ENCODE peak calls at places on chromosomes 16 and 17, in seven cellular contexts. X is heart left ventricle, K is astrocyte, S is HCT116, T is psoas muscle, O is suprapubic skin, H is left lung. R is an unnamed sample.
A peak's percentile ranks its signal among the peaks of the same experiment; 100 is the strongest.

GRCh38 chr16:23216658-23217246 is 34.2 kb downstream of the SCNN1G start:
- DNase-seq in X (no peak), K (no peak), S (no peak), T (no peak), O (no peak), H (no peak), R (no peak)

GRCh38 chr16:6884002-6884401 is 448.6 kb upstream of the RBFOX1 start:
- DNase-seq in X (no peak), K (no peak), S (no peak), T (no peak), O (no peak), H (no peak), R (no peak)

GRCh38 chr17:49583889-49584288 is 8.2 kb downstream of the NXPH3 start:
- DNase-seq in X (no peak), K (no peak), S (no peak), T (no peak), O (no peak), H (no peak), R (no peak)

GRCh38 chr17:82269138-82269881 is 4.2 kb downstream of the CSNK1D start:
- DNase-seq in X (no peak), K (no peak), S (no peak), T (no peak), O (no peak), H (no peak), R (no peak)

GRCh38 chr16:58249388-58249779 is 45.4 kb downstream of the PRSS54 start:
- DNase-seq in X (no peak), K (no peak), S (no peak), T (no peak), O (no peak), H (no peak), R (no peak)

GRCh38 chr16:55324491-55325447 is 766 bp downstream of the IRX6 start:
- DNase-seq in X (peak; percentile 57), K (no peak), S (no peak), T (no peak), O (peak; percentile 76), H (no peak), R (peak; percentile 30)

GRCh38 chr16:85220125-85220839 is 108.0 kb upstream of the CIBAR2 start:
- DNase-seq in X (peak; percentile 82), K (peak; percentile 79), S (no peak), T (peak; percentile 84), O (no peak), H (peak; percentile 67), R (peak; percentile 85)

GRCh38 chr16:23974223-23974622 is 138.4 kb downstream of the PRKCB start:
- DNase-seq in X (no peak), K (no peak), S (no peak), T (no peak), O (no peak), H (no peak), R (no peak)

GRCh38 chr16:70772493-70772892 is 28.5 kb downstream of the VAC14 start:
- DNase-seq in X (no peak), K (peak; percentile 35), S (no peak), T (no peak), O (no peak), H (no peak), R (no peak)

GRCh38 chr16:70769131-70769530 is 31.8 kb downstream of the VAC14 start:
- DNase-seq in X (no peak), K (no peak), S (no peak), T (no peak), O (no peak), H (no peak), R (no peak)

GRCh38 chr16:70769761-70770160 is 31.2 kb downstream of the VAC14 start:
- DNase-seq in X (no peak), K (no peak), S (no peak), T (no peak), O (no peak), H (no peak), R (no peak)

GRCh38 chr16:70770968-70771552 is 29.9 kb downstream of the VAC14 start:
- DNase-seq in X (peak; percentile 35), K (no peak), S (peak; percentile 32), T (peak; percentile 67), O (no peak), H (no peak), R (peak; percentile 49)

DNA sequence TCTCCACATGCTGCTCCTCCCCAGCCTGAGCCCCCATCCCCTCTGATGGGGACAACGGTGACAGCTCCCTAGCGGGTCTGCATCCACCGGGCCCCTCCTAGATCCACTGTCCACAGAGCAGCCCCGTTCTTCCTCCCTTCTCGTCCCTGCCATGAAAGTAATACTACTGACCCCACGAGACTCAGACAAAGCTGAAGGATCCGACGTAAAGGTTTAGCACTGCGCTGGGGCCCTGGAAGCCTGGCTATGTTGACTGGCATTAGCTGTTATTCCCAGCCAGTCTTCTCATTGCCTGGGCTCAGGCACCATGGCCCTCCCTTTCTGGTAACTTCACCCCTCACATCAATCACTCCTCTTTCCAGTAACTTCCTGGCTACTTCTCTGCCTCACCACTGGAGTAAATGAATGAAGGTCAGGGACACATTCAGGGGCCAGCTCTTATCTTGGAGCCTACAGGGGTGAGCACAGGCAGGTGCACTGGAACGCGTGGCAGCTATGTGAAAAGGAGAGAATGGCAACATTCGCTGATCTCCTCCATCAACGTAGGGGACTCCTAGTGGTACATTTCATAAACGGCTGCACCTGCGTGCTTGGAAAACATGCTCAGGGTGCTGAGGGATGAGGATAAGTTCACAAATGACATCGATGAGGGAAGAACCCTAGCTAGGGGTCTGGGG is 30.5 kb downstream of the VAC14 start:
- DNase-seq in X (no peak), K (no peak), S (no peak), T (no peak), O (no peak), H (no peak), R (no peak)
- H3K27ac ChIP-seq in X (no peak overlapping the region), K (no peak overlapping the region), S (no peak overlapping the region), T (peak overlapping the region; percentile 23), O (no peak overlapping the region), H (no peak overlapping the region), R (no peak overlapping the region)

GRCh38 chr17:55283256-55283965 is 18.7 kb downstream of the HLF start:
- DNase-seq in X (no peak), K (peak; percentile 30), S (no peak), T (no peak), O (no peak), H (no peak), R (no peak)

GRCh38 chr17:55286681-55287589 is 22.2 kb downstream of the HLF start:
- DNase-seq in X (no peak), K (peak; percentile 55), S (peak; percentile 54), T (no peak), O (no peak), H (no peak), R (no peak)

GRCh38 chr17:55284944-55285339 is 20.2 kb downstream of the HLF start:
- DNase-seq in X (no peak), K (no peak), S (no peak), T (no peak), O (no peak), H (no peak), R (no peak)

GRCh38 chr17:55284001-55284884 is 19.5 kb downstream of the HLF start:
- DNase-seq in X (no peak), K (no peak), S (no peak), T (no peak), O (no peak), H (no peak), R (no peak)

DNA sequence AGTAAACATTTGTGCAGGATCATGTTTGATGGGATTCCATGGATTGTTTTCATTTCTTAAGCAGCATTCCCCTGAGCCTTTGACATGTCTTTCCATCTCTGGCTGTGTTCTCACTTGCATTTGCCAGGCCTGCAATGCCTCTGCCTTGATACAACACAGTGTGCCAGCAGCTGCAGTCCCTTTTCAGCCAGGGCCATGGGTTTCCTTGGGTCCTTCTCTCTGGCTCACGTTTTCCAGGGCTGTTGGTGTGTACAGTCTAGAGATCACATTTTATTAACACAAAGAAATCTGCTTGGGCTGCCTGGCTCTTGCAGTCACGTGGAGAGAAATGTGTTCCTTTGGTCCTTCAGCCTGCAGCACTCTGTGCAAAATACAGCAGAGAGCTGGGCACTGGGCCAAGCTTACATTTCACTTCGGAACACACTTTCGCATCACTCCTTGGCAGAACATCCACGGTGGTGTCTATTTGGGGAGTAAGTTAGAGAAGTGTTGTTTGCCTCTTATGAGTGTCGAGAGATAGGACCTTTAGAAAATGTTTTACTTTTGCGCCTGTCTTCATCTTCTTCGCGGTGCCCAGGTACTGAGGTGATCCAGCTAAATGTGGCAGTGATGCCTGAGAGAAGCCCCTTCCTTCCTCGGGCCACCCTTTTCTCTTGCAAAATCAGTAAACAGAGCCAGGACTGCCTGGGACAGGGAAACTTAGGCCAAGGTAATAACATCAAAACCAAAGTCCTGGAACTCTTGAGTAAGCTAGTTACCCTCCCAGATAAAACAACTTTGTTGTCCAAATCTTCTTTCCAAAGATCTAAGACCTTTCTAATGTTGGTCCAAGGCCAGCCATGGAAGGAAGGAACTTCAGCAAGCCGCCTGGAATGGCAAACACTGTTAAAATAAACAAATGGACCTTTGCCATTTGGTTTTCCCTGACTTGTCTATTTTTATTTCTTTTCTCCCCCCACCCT is 20.9 kb downstream of the HLF start:
- DNase-seq in X (peak; percentile 92), K (peak; percentile 27), S (no peak), T (peak; percentile 88), O (peak; percentile 90), H (peak; percentile 90), R (peak; percentile 81)
- H3K4me3 ChIP-seq in X (peak overlapping the region; percentile 23), K (no peak overlapping the region), S (no peak overlapping the region), T (peak overlapping the region; percentile 20), O (no peak overlapping the region), H (no peak overlapping the region), R (no peak overlapping the region)

DNA sequence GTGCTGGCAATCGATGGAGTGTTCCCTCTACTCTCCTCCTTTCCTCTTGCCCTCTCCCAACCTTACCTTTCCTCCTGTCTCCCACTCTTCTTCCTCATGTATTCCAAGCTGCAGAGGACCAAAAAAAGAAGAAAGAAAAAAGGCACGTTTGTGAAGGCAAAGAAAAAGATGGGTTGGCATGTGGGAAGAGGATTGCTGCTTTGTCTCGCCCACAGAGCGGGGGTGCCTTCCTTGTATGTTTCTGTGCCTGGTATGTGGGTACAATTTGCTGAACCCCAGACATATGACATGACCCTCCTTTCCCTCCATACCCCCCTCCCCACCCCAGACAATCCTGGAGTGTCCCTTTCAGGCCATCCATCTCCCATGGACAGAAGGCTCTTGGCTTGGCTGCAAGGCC is 13.1 kb upstream of the CTCF start:
- DNase-seq in X (no peak), K (no peak), S (no peak), T (no peak), O (no peak), H (peak; percentile 15), R (no peak)
- H3K27ac ChIP-seq in X (no peak overlapping the region), K (no peak overlapping the region), S (no peak overlapping the region), T (no peak overlapping the region), O (no peak overlapping the region), H (no peak overlapping the region), R (no peak overlapping the region)

GRCh38 chr17:72121164-72122001 is 563 bp downstream of the SOX9 start:
- DNase-seq in X (peak; percentile 54), K (peak; percentile 64), S (no peak), T (peak; percentile 48), O (no peak), H (peak; percentile 44), R (peak; percentile 46)

GRCh38 chr17:72123496-72123963 is 2.7 kb downstream of the SOX9 start:
- DNase-seq in X (no peak), K (no peak), S (no peak), T (no peak), O (no peak), H (no peak), R (no peak)

GRCh38 chr17:72122002-72122310 is 1.1 kb downstream of the SOX9 start:
- DNase-seq in X (no peak), K (peak; percentile 54), S (no peak), T (no peak), O (no peak), H (no peak), R (no peak)

GRCh38 chr17:72122668-72123495 is 2.1 kb downstream of the SOX9 start:
- DNase-seq in X (no peak), K (peak; percentile 62), S (no peak), T (peak; percentile 26), O (no peak), H (peak; percentile 41), R (no peak)

DNA sequence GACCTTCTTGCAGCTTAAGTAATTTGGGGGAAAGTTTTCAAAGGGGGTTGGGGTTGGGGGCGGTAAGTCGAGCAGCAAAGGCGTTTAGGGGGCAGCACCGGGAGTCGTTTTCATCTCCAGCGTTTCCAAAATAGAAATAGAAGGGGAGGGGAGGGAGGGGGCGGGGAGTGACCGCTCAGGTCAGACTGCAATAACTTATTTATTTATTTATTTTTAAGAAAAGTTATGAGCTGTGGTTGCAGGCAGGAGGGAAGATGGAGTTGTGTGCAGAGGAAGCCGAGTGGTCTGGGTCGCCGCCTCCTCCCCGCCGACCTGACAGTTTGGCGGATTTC is 1.5 kb downstream of the SOX9 start:
- DNase-seq in X (no peak), K (no peak), S (no peak), T (no peak), O (no peak), H (no peak), R (no peak)
- H3K4me3 ChIP-seq in X (peak overlapping the region; percentile 72), K (peak overlapping the region; percentile 94), S (peak overlapping the region; percentile 93), T (peak overlapping the region; percentile 81), O (peak overlapping the region; percentile 61), H (peak overlapping the region; percentile 53), R (peak overlapping the region; percentile 69)

R was measured in heart right ventricle.